ENCODE peak calls at places on chromosomes 6 and 20, in six cellular contexts. One of them, this sample, is unnamed.

GRCh38 chr6:33993653-33994052 is 152.2 kb downstream of the GRM4 start:
- DNase-seq in BJ: no peak
- DNase-seq in H9: no peak
- DNase-seq in AG04450: no peak
- DNase-seq in omental fat pad: no peak
- DNase-seq in GM10248: no peak
- DNase-seq in this sample: no peak

GRCh38 chr6:90586675-90587638 is at the start of gene MAP3K7:
- DNase-seq in AG04450: peak; percentile 94
- DNase-seq in GM10248: peak; percentile 83
- DNase-seq in omental fat pad: peak; percentile 93
- DNase-seq in BJ: peak; percentile 92
- DNase-seq in H9: peak; percentile 93
- DNase-seq in this sample: peak; percentile 81

GRCh38 chr6:140052757-140053729 is 678.6 kb upstream of the CITED2 start:
- DNase-seq in H9: no peak
- DNase-seq in AG04450: no peak
- DNase-seq in BJ: no peak
- DNase-seq in GM10248: no peak
- DNase-seq in omental fat pad: no peak
- DNase-seq in this sample: peak; percentile 3

GRCh38 chr6:140011537-140011936 is 637.1 kb upstream of the CITED2 start:
- DNase-seq in omental fat pad: no peak
- DNase-seq in GM10248: no peak
- DNase-seq in BJ: no peak
- DNase-seq in AG04450: no peak
- DNase-seq in H9: no peak
- DNase-seq in this sample: no peak

GRCh38 chr6:159163901-159164370 is 5.3 kb upstream of the FNDC1 start:
- DNase-seq in omental fat pad: no peak
- DNase-seq in GM10248: no peak
- DNase-seq in AG04450: no peak
- DNase-seq in BJ: no peak
- DNase-seq in H9: no peak
- DNase-seq in this sample: no peak

GRCh38 chr6:153790048-153790447 is 249.0 kb upstream of the OPRM1 start:
- DNase-seq in BJ: peak; percentile 31
- DNase-seq in H9: peak; percentile 34
- DNase-seq in AG04450: peak; percentile 8
- DNase-seq in GM10248: no peak
- DNase-seq in omental fat pad: no peak
- DNase-seq in this sample: peak; percentile 8

GRCh38 chr20:24747015-24747712 is 201.9 kb upstream of the CST7 start:
- DNase-seq in BJ: no peak
- DNase-seq in omental fat pad: no peak
- DNase-seq in H9: peak; percentile 24
- DNase-seq in AG04450: no peak
- DNase-seq in GM10248: no peak
- DNase-seq in this sample: no peak

GRCh38 chr6:147238164-147238563 is 33.9 kb downstream of the STXBP5 start:
- DNase-seq in BJ: no peak
- DNase-seq in GM10248: no peak
- DNase-seq in AG04450: no peak
- DNase-seq in omental fat pad: no peak
- DNase-seq in H9: no peak
- DNase-seq in this sample: no peak

GRCh38 chr6:140566706-140567330 is 1192.4 kb upstream of the CITED2 start:
- DNase-seq in AG04450: no peak
- DNase-seq in GM10248: no peak
- DNase-seq in H9: no peak
- DNase-seq in BJ: no peak
- DNase-seq in omental fat pad: no peak
- DNase-seq in this sample: no peak

GRCh38 chr20:21360686-21361085 is 36.6 kb downstream of the NKX2-4 start:
- DNase-seq in AG04450: no peak
- DNase-seq in H9: no peak
- DNase-seq in BJ: no peak
- DNase-seq in GM10248: no peak
- DNase-seq in omental fat pad: no peak
- DNase-seq in this sample: no peak

GRCh38 chr6:99588618-99589289 is 17.9 kb upstream of the PRDM13 start:
- DNase-seq in GM10248: peak; percentile 71
- DNase-seq in AG04450: peak; percentile 23
- DNase-seq in H9: peak; percentile 92
- DNase-seq in BJ: no peak
- DNase-seq in omental fat pad: no peak
- DNase-seq in this sample: peak; percentile 77

GRCh38 chr6:168047841-168048723 is 30.9 kb downstream of the FRMD1 start:
- DNase-seq in AG04450: no peak
- DNase-seq in omental fat pad: no peak
- DNase-seq in BJ: no peak
- DNase-seq in GM10248: no peak
- DNase-seq in H9: no peak
- DNase-seq in this sample: no peak

GRCh38 chr20:62739581-62740285 is 31.1 kb downstream of the NTSR1 start:
- DNase-seq in H9: no peak
- DNase-seq in BJ: no peak
- DNase-seq in AG04450: no peak
- DNase-seq in GM10248: no peak
- DNase-seq in omental fat pad: no peak
- DNase-seq in this sample: no peak

GRCh38 chr20:43744121-43744520 is 17.3 kb upstream of the GTSF1L start:
- DNase-seq in omental fat pad: no peak
- DNase-seq in BJ: no peak
- DNase-seq in GM10248: no peak
- DNase-seq in AG04450: no peak
- DNase-seq in H9: no peak
- DNase-seq in this sample: no peak

GRCh38 chr6:20921533-20921932 is 387.3 kb downstream of the CDKAL1 start:
- DNase-seq in H9: no peak
- DNase-seq in GM10248: no peak
- DNase-seq in AG04450: peak; percentile 13
- DNase-seq in BJ: peak; percentile 23
- DNase-seq in omental fat pad: no peak
- DNase-seq in this sample: no peak

GRCh38 chr6:52640916-52641315 is 30.0 kb upstream of the TMEM14A start:
- DNase-seq in AG04450: no peak
- DNase-seq in H9: no peak
- DNase-seq in omental fat pad: no peak
- DNase-seq in GM10248: no peak
- DNase-seq in BJ: no peak
- DNase-seq in this sample: no peak

GRCh38 chr6:7505196-7505699 is 36.2 kb upstream of the DSP start:
- DNase-seq in omental fat pad: peak; percentile 32
- DNase-seq in GM10248: no peak
- DNase-seq in BJ: peak; percentile 18
- DNase-seq in AG04450: no peak
- DNase-seq in H9: peak; percentile 92
- DNase-seq in this sample: no peak

GRCh38 chr6:90328004-90328403 is 31.4 kb upstream of the BACH2 start:
- DNase-seq in GM10248: no peak
- DNase-seq in H9: no peak
- DNase-seq in BJ: no peak
- DNase-seq in AG04450: no peak
- DNase-seq in omental fat pad: no peak
- DNase-seq in this sample: no peak

GRCh38 chr6:298233-299049 is 6.2 kb downstream of the DUSP22 start:
- DNase-seq in GM10248: no peak
- DNase-seq in AG04450: no peak
- DNase-seq in omental fat pad: no peak
- DNase-seq in BJ: no peak
- DNase-seq in H9: no peak
- DNase-seq in this sample: peak; percentile 32

GRCh38 chr6:108621117-108621516 is 60.4 kb downstream of the FOXO3 start:
- DNase-seq in omental fat pad: peak; percentile 51
- DNase-seq in GM10248: no peak
- DNase-seq in BJ: peak; percentile 37
- DNase-seq in AG04450: peak; percentile 21
- DNase-seq in H9: no peak
- DNase-seq in this sample: no peak

GRCh38 chr20:15700147-15700765 is 873.0 kb downstream of the KIF16B start:
- DNase-seq in GM10248: no peak
- DNase-seq in omental fat pad: no peak
- DNase-seq in BJ: no peak
- DNase-seq in AG04450: no peak
- DNase-seq in H9: no peak
- DNase-seq in this sample: no peak

GRCh38 chr20:47360207-47360488 is 3.6 kb upstream of the ZMYND8 start:
- DNase-seq in GM10248: no peak
- DNase-seq in BJ: no peak
- DNase-seq in AG04450: no peak
- DNase-seq in omental fat pad: peak; percentile 42
- DNase-seq in H9: no peak
- DNase-seq in this sample: no peak

GRCh38 chr6:16742116-16742515 is 19.1 kb downstream of the ATXN1 start:
- DNase-seq in BJ: no peak
- DNase-seq in AG04450: no peak
- DNase-seq in H9: no peak
- DNase-seq in omental fat pad: no peak
- DNase-seq in GM10248: no peak
- DNase-seq in this sample: no peak

GRCh38 chr6:5732496-5732895 is 274.2 kb downstream of the NRN1 start:
- DNase-seq in BJ: no peak
- DNase-seq in H9: no peak
- DNase-seq in omental fat pad: no peak
- DNase-seq in GM10248: no peak
- DNase-seq in AG04450: no peak
- DNase-seq in this sample: no peak

GRCh38 chr6:33869121-33869520 is 65.3 kb upstream of the MLN start:
- DNase-seq in BJ: no peak
- DNase-seq in AG04450: no peak
- DNase-seq in omental fat pad: no peak
- DNase-seq in H9: no peak
- DNase-seq in GM10248: no peak
- DNase-seq in this sample: no peak

GRCh38 chr6:37695857-37696219 is 1.8 kb downstream of the MDGA1 start:
- DNase-seq in BJ: no peak
- DNase-seq in H9: no peak
- DNase-seq in AG04450: no peak
- DNase-seq in omental fat pad: no peak
- DNase-seq in GM10248: no peak
- DNase-seq in this sample: no peak

GRCh38 chr20:36927704-36928103 is 23.8 kb downstream of the SAMHD1 start:
- DNase-seq in H9: no peak
- DNase-seq in omental fat pad: no peak
- DNase-seq in BJ: no peak
- DNase-seq in AG04450: no peak
- DNase-seq in GM10248: no peak
- DNase-seq in this sample: no peak

GRCh38 chr20:36926653-36927200 is 24.8 kb downstream of the SAMHD1 start:
- DNase-seq in BJ: no peak
- DNase-seq in GM10248: no peak
- DNase-seq in omental fat pad: no peak
- DNase-seq in AG04450: no peak
- DNase-seq in H9: no peak
- DNase-seq in this sample: no peak

GRCh38 chr20:36929290-36929689 is 22.2 kb downstream of the SAMHD1 start:
- DNase-seq in GM10248: no peak
- DNase-seq in H9: no peak
- DNase-seq in AG04450: no peak
- DNase-seq in omental fat pad: no peak
- DNase-seq in BJ: no peak
- DNase-seq in this sample: no peak

GRCh38 chr20:36924167-36925045 is 27.1 kb downstream of the SAMHD1 start:
- DNase-seq in omental fat pad: no peak
- DNase-seq in BJ: no peak
- DNase-seq in GM10248: no peak
- DNase-seq in AG04450: no peak
- DNase-seq in H9: no peak
- DNase-seq in this sample: no peak

DNA sequence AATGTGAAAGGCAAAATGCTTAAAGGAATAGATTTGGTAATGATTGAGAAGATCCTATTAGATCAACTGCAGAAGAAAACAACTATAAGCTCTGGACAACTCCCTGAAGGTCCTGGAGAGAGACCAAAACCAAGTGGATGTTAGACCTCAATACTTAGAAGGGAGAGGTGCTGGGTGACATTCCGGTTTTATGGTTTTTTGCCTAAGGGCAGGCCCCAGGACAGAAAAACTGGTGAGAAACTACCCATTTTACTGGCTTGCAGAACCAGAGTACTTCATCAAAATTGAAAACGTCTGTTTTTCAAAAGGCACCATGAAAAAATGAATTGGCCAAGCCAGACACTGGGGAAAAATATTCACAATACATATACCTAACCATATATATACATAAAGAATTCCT is 26.3 kb downstream of the SAMHD1 start:
- DNase-seq in omental fat pad: no peak
- DNase-seq in AG04450: no peak
- DNase-seq in BJ: no peak
- DNase-seq in H9: no peak
- DNase-seq in GM10248: no peak
- DNase-seq in this sample: no peak
- TF ChIP-seq CTCF in omental fat pad: no peak
- TF ChIP-seq CTCF in AG04450: no peak
- TF ChIP-seq CTCF in BJ: no peak
- TF ChIP-seq CTCF in H9: no peak
- TF ChIP-seq CTCF in GM10248: no peak
- TF ChIP-seq CTCF in this sample: no peak

GRCh38 chr6:134508862-134509498 is 191.1 kb upstream of the SGK1 start:
- DNase-seq in omental fat pad: no peak
- DNase-seq in H9: no peak
- DNase-seq in BJ: no peak
- DNase-seq in AG04450: no peak
- DNase-seq in GM10248: no peak
- DNase-seq in this sample: no peak
- TF ChIP-seq CTCF in omental fat pad: no peak
- TF ChIP-seq CTCF in H9: no peak
- TF ChIP-seq CTCF in BJ: no peak
- TF ChIP-seq CTCF in AG04450: no peak
- TF ChIP-seq CTCF in GM10248: no peak
- TF ChIP-seq CTCF in this sample: no peak

GRCh38 chr6:119078449-119079287 is at the start of gene FAM184A:
- DNase-seq in AG04450: no peak
- DNase-seq in BJ: no peak
- DNase-seq in H9: peak; percentile 72
- DNase-seq in omental fat pad: peak; percentile 28
- DNase-seq in GM10248: peak; percentile 58
- DNase-seq in this sample: peak; percentile 63
- TF ChIP-seq CTCF in AG04450: no peak
- TF ChIP-seq CTCF in BJ: peak; percentile 34
- TF ChIP-seq CTCF in H9: peak; percentile 62
- TF ChIP-seq CTCF in omental fat pad: no peak
- TF ChIP-seq CTCF in GM10248: peak; percentile 25
- TF ChIP-seq CTCF in this sample: peak; percentile 24

GRCh38 chr6:145036848-145037567 is 698.3 kb downstream of the EPM2A start:
- DNase-seq in H9: no peak
- DNase-seq in GM10248: no peak
- DNase-seq in AG04450: no peak
- DNase-seq in BJ: no peak
- DNase-seq in omental fat pad: no peak
- DNase-seq in this sample: no peak

GRCh38 chr6:145044606-145045275 is 690.6 kb downstream of the EPM2A start:
- DNase-seq in BJ: peak; percentile 44
- DNase-seq in H9: no peak
- DNase-seq in GM10248: no peak
- DNase-seq in omental fat pad: no peak
- DNase-seq in AG04450: peak; percentile 49
- DNase-seq in this sample: no peak

GRCh38 chr6:145043926-145044500 is 691.3 kb downstream of the EPM2A start:
- DNase-seq in AG04450: no peak
- DNase-seq in GM10248: no peak
- DNase-seq in omental fat pad: no peak
- DNase-seq in H9: no peak
- DNase-seq in BJ: no peak
- DNase-seq in this sample: no peak

GRCh38 chr6:145042559-145042958 is 692.8 kb downstream of the EPM2A start:
- DNase-seq in GM10248: no peak
- DNase-seq in H9: peak; percentile 52
- DNase-seq in omental fat pad: no peak
- DNase-seq in AG04450: no peak
- DNase-seq in BJ: no peak
- DNase-seq in this sample: no peak
- TF ChIP-seq CTCF in GM10248: peak; percentile 11
- TF ChIP-seq CTCF in H9: peak; percentile 68
- TF ChIP-seq CTCF in omental fat pad: no peak
- TF ChIP-seq CTCF in AG04450: peak; percentile 9
- TF ChIP-seq CTCF in BJ: no peak
- TF ChIP-seq CTCF in this sample: no peak